ENCODE peak calls at places on chromosomes 12 and 14, in four cellular contexts. One of them, this sample, is unnamed.
A peak's percentile ranks its signal among the peaks of the same experiment; 100 is the strongest.

GRCh38 chr12:53786411-53786810 is 34.6 kb upstream of the CISTR start:
- DNase-seq in foreskin fibroblast: no peak
- DNase-seq in naive thymus-derived CD4-positive, alpha-beta T cell: no peak
- DNase-seq in AG09309: no peak
- DNase-seq in this sample: no peak

GRCh38 chr14:100536721-100537700 is 50.2 kb downstream of the BEGAIN start:
- DNase-seq in AG09309: no peak
- DNase-seq in foreskin fibroblast: no peak
- DNase-seq in naive thymus-derived CD4-positive, alpha-beta T cell: no peak
- DNase-seq in this sample: no peak

GRCh38 chr12:116455540-116456306 is 103.5 kb upstream of the MAP1LC3B2 start:
- DNase-seq in foreskin fibroblast: peak; percentile 93
- DNase-seq in AG09309: peak; percentile 80
- DNase-seq in naive thymus-derived CD4-positive, alpha-beta T cell: no peak
- DNase-seq in this sample: peak; percentile 74

GRCh38 chr12:10067942-10068341 is 30.8 kb downstream of the CLEC1A start:
- DNase-seq in foreskin fibroblast: no peak
- DNase-seq in AG09309: no peak
- DNase-seq in naive thymus-derived CD4-positive, alpha-beta T cell: no peak
- DNase-seq in this sample: no peak

GRCh38 chr12:52003016-52003550 is 3.7 kb upstream of the TAMALIN start:
- DNase-seq in naive thymus-derived CD4-positive, alpha-beta T cell: no peak
- DNase-seq in foreskin fibroblast: no peak
- DNase-seq in AG09309: no peak
- DNase-seq in this sample: no peak

GRCh38 chr12:124930576-124930975 is 16.1 kb upstream of the UBC start:
- DNase-seq in foreskin fibroblast: no peak
- DNase-seq in naive thymus-derived CD4-positive, alpha-beta T cell: no peak
- DNase-seq in AG09309: no peak
- DNase-seq in this sample: no peak

GRCh38 chr12:12467701-12468218 is 94.9 kb downstream of the DUSP16 start:
- DNase-seq in foreskin fibroblast: no peak
- DNase-seq in naive thymus-derived CD4-positive, alpha-beta T cell: no peak
- DNase-seq in AG09309: no peak
- DNase-seq in this sample: no peak

GRCh38 chr14:49865431-49865859 is 12.9 kb upstream of the NEMF start:
- DNase-seq in naive thymus-derived CD4-positive, alpha-beta T cell: peak; percentile 59
- DNase-seq in foreskin fibroblast: peak; percentile 90
- DNase-seq in AG09309: no peak
- DNase-seq in this sample: peak; percentile 53

GRCh38 chr12:28110329-28110728 is 79.9 kb upstream of the CCDC91 start:
- DNase-seq in AG09309: no peak
- DNase-seq in foreskin fibroblast: no peak
- DNase-seq in naive thymus-derived CD4-positive, alpha-beta T cell: no peak
- DNase-seq in this sample: no peak

GRCh38 chr12:71371132-71371531 is 68.5 kb upstream of the LGR5 start:
- DNase-seq in foreskin fibroblast: peak; percentile 12
- DNase-seq in AG09309: no peak
- DNase-seq in naive thymus-derived CD4-positive, alpha-beta T cell: no peak
- DNase-seq in this sample: no peak

GRCh38 chr14:52021971-52022600 is 32.7 kb downstream of the RTRAF start:
- DNase-seq in naive thymus-derived CD4-positive, alpha-beta T cell: no peak
- DNase-seq in AG09309: no peak
- DNase-seq in foreskin fibroblast: no peak
- DNase-seq in this sample: no peak

GRCh38 chr12:92602930-92603623 is 99.7 kb upstream of the PLEKHG7 start:
- DNase-seq in foreskin fibroblast: peak; percentile 29
- DNase-seq in naive thymus-derived CD4-positive, alpha-beta T cell: no peak
- DNase-seq in AG09309: no peak
- DNase-seq in this sample: no peak

GRCh38 chr12:78185651-78186050 is 355.0 kb downstream of the NAV3 start:
- DNase-seq in naive thymus-derived CD4-positive, alpha-beta T cell: no peak
- DNase-seq in foreskin fibroblast: no peak
- DNase-seq in AG09309: no peak
- DNase-seq in this sample: no peak

GRCh38 chr12:111296906-111297463 is 71.9 kb downstream of the PHETA1 start:
- DNase-seq in naive thymus-derived CD4-positive, alpha-beta T cell: no peak
- DNase-seq in foreskin fibroblast: no peak
- DNase-seq in AG09309: no peak
- DNase-seq in this sample: no peak

GRCh38 chr12:102343361-102344121 is 136.8 kb downstream of the IGF1 start:
- DNase-seq in foreskin fibroblast: peak; percentile 31
- DNase-seq in naive thymus-derived CD4-positive, alpha-beta T cell: no peak
- DNase-seq in AG09309: no peak
- DNase-seq in this sample: no peak

GRCh38 chr12:2324375-2324774 is 271.6 kb downstream of the CACNA1C start:
- DNase-seq in AG09309: no peak
- DNase-seq in naive thymus-derived CD4-positive, alpha-beta T cell: no peak
- DNase-seq in foreskin fibroblast: no peak
- DNase-seq in this sample: no peak

GRCh38 chr14:60510976-60511599 is 2.1 kb downstream of the SIX6 start:
- DNase-seq in foreskin fibroblast: no peak
- DNase-seq in AG09309: no peak
- DNase-seq in naive thymus-derived CD4-positive, alpha-beta T cell: no peak
- DNase-seq in this sample: no peak

GRCh38 chr14:60514378-60515243 is 5.7 kb downstream of the SIX6 start:
- DNase-seq in naive thymus-derived CD4-positive, alpha-beta T cell: no peak
- DNase-seq in foreskin fibroblast: peak; percentile 47
- DNase-seq in AG09309: no peak
- DNase-seq in this sample: peak; percentile 19

GRCh38 chr14:60512952-60513554 is 4.1 kb downstream of the SIX6 start:
- DNase-seq in naive thymus-derived CD4-positive, alpha-beta T cell: no peak
- DNase-seq in foreskin fibroblast: no peak
- DNase-seq in AG09309: no peak
- DNase-seq in this sample: no peak

GRCh38 chr14:60515696-60516284 is 6.8 kb downstream of the SIX6 start:
- DNase-seq in foreskin fibroblast: no peak
- DNase-seq in AG09309: no peak
- DNase-seq in naive thymus-derived CD4-positive, alpha-beta T cell: no peak
- DNase-seq in this sample: no peak

DNA sequence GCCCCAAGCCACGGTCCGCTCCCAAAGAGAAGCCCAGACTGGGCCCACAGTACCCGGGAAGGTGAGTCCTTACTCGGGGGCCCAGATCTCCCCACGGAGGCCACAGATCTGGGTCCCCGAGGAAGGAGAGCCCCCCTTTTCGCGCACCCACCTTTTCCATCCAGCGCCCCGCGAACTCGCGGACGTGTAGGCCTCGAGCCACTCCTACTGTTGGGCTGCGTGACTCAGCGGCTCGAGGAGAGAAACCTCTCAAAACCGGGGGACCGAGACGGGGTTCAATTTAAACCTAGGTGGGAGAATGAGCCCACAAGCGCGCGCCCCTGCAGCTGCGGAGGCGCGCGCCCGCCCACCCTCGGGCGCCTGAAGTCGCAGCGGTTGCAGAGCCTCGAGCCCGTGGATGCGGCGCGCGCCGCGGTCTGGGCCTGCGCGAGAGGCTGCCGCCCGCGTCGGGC is 6.3 kb downstream of the SIX6 start:
- DNase-seq in foreskin fibroblast: no peak
- DNase-seq in naive thymus-derived CD4-positive, alpha-beta T cell: no peak
- DNase-seq in AG09309: no peak
- DNase-seq in this sample: no peak
- H3K4me3 ChIP-seq in foreskin fibroblast: no peak overlapping the region
- H3K4me3 ChIP-seq in naive thymus-derived CD4-positive, alpha-beta T cell: no peak overlapping the region
- H3K4me3 ChIP-seq in AG09309: no peak overlapping the region
- H3K4me3 ChIP-seq in this sample: no peak overlapping the region

DNA sequence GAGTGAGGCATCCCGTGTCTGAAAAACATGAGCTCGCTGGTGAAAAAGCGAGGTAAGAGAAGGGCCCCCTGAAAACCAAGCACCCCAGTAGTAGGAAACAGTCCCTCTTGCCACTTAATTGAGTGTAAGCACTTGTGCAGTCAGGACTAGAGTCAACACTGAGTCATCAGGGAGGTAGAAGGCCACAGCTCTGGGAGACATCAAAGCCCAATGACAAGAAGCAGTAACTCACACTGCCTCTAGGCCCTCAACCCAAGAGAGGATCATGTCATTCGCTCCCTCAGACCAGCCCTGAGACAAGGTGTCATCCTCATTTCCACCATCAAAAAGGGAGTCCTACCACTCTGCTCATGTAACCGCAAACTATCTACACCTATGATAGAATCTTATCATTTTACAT is 17.8 kb downstream of the POMT2 start:
- DNase-seq in foreskin fibroblast: peak; percentile 72
- DNase-seq in AG09309: no peak
- DNase-seq in naive thymus-derived CD4-positive, alpha-beta T cell: no peak
- DNase-seq in this sample: no peak
- H3K4me3 ChIP-seq in foreskin fibroblast: no peak overlapping the region
- H3K4me3 ChIP-seq in AG09309: no peak overlapping the region
- H3K4me3 ChIP-seq in naive thymus-derived CD4-positive, alpha-beta T cell: no peak overlapping the region
- H3K4me3 ChIP-seq in this sample: no peak overlapping the region

DNA sequence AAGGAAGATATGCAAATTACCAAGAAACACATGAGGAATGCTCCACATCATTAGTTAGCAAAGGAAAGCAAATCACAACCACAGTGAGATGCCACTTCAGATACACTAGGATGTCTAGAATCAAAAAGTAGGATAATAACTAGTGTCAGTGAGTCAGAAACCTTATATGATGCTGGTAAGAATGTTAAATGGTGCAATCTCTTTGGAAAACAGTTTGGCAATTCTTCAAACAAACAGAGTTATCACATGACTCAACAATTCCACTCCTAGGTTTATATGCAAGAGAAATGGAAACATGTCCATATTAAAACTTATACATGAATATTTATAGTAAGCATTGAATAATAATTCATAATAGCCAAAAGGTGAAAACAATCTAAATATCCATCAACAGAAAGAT is 220.9 kb downstream of the FOXG1 start:
- DNase-seq in AG09309: no peak
- DNase-seq in foreskin fibroblast: peak; percentile 31
- DNase-seq in naive thymus-derived CD4-positive, alpha-beta T cell: no peak
- DNase-seq in this sample: no peak
- H3K4me3 ChIP-seq in AG09309: no peak overlapping the region
- H3K4me3 ChIP-seq in foreskin fibroblast: no peak overlapping the region
- H3K4me3 ChIP-seq in naive thymus-derived CD4-positive, alpha-beta T cell: no peak overlapping the region
- H3K4me3 ChIP-seq in this sample: no peak overlapping the region

GRCh38 chr12:68012712-68013111 is 23.5 kb downstream of the IFNG-AS1 start:
- DNase-seq in AG09309: no peak
- DNase-seq in naive thymus-derived CD4-positive, alpha-beta T cell: no peak
- DNase-seq in foreskin fibroblast: peak; percentile 24
- DNase-seq in this sample: no peak
- H3K4me3 ChIP-seq in AG09309: no peak overlapping the region
- H3K4me3 ChIP-seq in naive thymus-derived CD4-positive, alpha-beta T cell: no peak overlapping the region
- H3K4me3 ChIP-seq in foreskin fibroblast: no peak overlapping the region
- H3K4me3 ChIP-seq in this sample: no peak overlapping the region

GRCh38 chr12:113055594-113056380 is 743 bp upstream of the DTX1 start:
- DNase-seq in foreskin fibroblast: no peak
- DNase-seq in naive thymus-derived CD4-positive, alpha-beta T cell: no peak
- DNase-seq in AG09309: no peak
- DNase-seq in this sample: no peak
- H3K4me3 ChIP-seq in foreskin fibroblast: no peak overlapping the region
- H3K4me3 ChIP-seq in naive thymus-derived CD4-positive, alpha-beta T cell: peak overlapping the region; percentile 57
- H3K4me3 ChIP-seq in AG09309: no peak overlapping the region
- H3K4me3 ChIP-seq in this sample: no peak overlapping the region

This sample was measured in MG63.